ENCODE peak calls at places on chromosomes 2 and 18, in six cellular contexts. H is dorsolateral prefrontal cortex, Z is NCI-H1092 treated with DMSO at 0.1 percent for 48 hours, V is epithelial cell of esophagus, N is GM12892, U is AG04450. J is an unnamed sample.

GRCh38 chr2:197600306-197600705 is 75.1 kb downstream of the RFTN2 start:
- DNase-seq in H (no peak), Z (no peak), V (no peak), N (no peak), U (no peak), J (no peak)

GRCh38 chr18:58668211-58668610 is 3.1 kb upstream of the MALT1 start:
- DNase-seq in H (no peak), Z (no peak), V (peak), N (no peak), U (no peak), J (no peak)

GRCh38 chr2:29811378-29811777 is 110.0 kb downstream of the ALK start:
- DNase-seq in H (no peak), Z (no peak), V (peak), N (no peak), U (no peak), J (no peak)

GRCh38 chr2:2931676-2932075 is 445.9 kb downstream of the EIPR1 start:
- DNase-seq in H (no peak), Z (no peak), V (no peak), N (no peak), U (no peak), J (no peak)

GRCh38 chr18:58856881-58857280 is 7.8 kb upstream of the ZNF532 start:
- DNase-seq in H (no peak), Z (no peak), V (peak), N (no peak), U (peak), J (no peak)

GRCh38 chr18:55384115-55384514 is 203.9 kb downstream of the TCF4 start:
- DNase-seq in H (no peak), Z (no peak), V (no peak), N (no peak), U (no peak), J (no peak)

GRCh38 chr2:84257871-84258270 is 201.2 kb downstream of the SUCLG1 start:
- DNase-seq in H (no peak), Z (peak), V (peak), N (no peak), U (no peak), J (no peak)

GRCh38 chr2:105118960-105119359 is 81.1 kb downstream of the MRPS9 start:
- DNase-seq in H (no peak), Z (no peak), V (no peak), N (no peak), U (no peak), J (no peak)

GRCh38 chr2:241007880-241008710 is 9.7 kb downstream of the SNED1 start:
- DNase-seq in H (no peak), Z (no peak), V (no peak), N (no peak), U (no peak), J (peak)

GRCh38 chr2:212387146-212387545 is 151.5 kb downstream of the ERBB4 start:
- DNase-seq in H (no peak), Z (no peak), V (no peak), N (no peak), U (no peak), J (no peak)

GRCh38 chr2:38702413-38702812 is 36.5 kb downstream of the GALM start:
- DNase-seq in H (no peak), Z (no peak), V (peak), N (no peak), U (peak), J (no peak)

GRCh38 chr2:19802088-19802806 is 99.5 kb downstream of the TTC32 start:
- DNase-seq in H (no peak), Z (no peak), V (no peak), N (no peak), U (no peak), J (no peak)

GRCh38 chr2:137507237-137507636 is 457.0 kb upstream of the HNMT start:
- DNase-seq in H (no peak), Z (no peak), V (no peak), N (no peak), U (no peak), J (no peak)

GRCh38 chr2:226891780-226892590 is 56.1 kb downstream of the RHBDD1 start:
- DNase-seq in H (no peak), Z (no peak), V (peak), N (no peak), U (peak), J (no peak)

GRCh38 chr2:172282944-172283343 is 144.4 kb upstream of the ITGA6 start:
- DNase-seq in H (no peak), Z (no peak), V (peak), N (no peak), U (peak), J (no peak)

GRCh38 chr2:72827495-72827894 is 1.7 kb upstream of the EXOC6B start:
- DNase-seq in H (no peak), Z (no peak), V (no peak), N (no peak), U (no peak), J (no peak)

GRCh38 chr2:10873790-10874437 is 37.8 kb upstream of the KCNF1 start:
- DNase-seq in H (no peak), Z (no peak), V (peak), N (no peak), U (no peak), J (no peak)

GRCh38 chr18:10878703-10879102 is 270.7 kb downstream of the PIEZO2 start:
- DNase-seq in H (no peak), Z (no peak), V (no peak), N (peak), U (no peak), J (no peak)

GRCh38 chr2:215736653-215737290 is 276.6 kb downstream of the MREG start:
- DNase-seq in H (no peak), Z (no peak), V (peak), N (no peak), U (no peak), J (no peak)

GRCh38 chr2:149540138-149540537 is 47.4 kb downstream of the MMADHC start:
- DNase-seq in H (no peak), Z (no peak), V (no peak), N (no peak), U (no peak), J (no peak)

GRCh38 chr18:54671291-54671881 is 80.3 kb downstream of the DYNAP start:
- DNase-seq in H (no peak), Z (peak), V (peak), N (no peak), U (no peak), J (no peak)

GRCh38 chr18:51867767-51868166 is 472.2 kb upstream of the DCC start:
- DNase-seq in H (no peak), Z (no peak), V (peak), N (no peak), U (no peak), J (no peak)

GRCh38 chr18:79780547-79780946 is 17.2 kb upstream of the KCNG2 start:
- DNase-seq in H (peak), Z (no peak), V (no peak), N (no peak), U (no peak), J (no peak)

GRCh38 chr2:2134037-2134436 is 197.0 kb downstream of the MYT1L start:
- DNase-seq in H (no peak), Z (no peak), V (no peak), N (no peak), U (no peak), J (no peak)

GRCh38 chr2:182618672-182619079 is 97.4 kb upstream of the DNAJC10 start:
- DNase-seq in H (no peak), Z (no peak), V (peak), N (no peak), U (no peak), J (no peak)

GRCh38 chr18:79506191-79507075 is 110.7 kb downstream of the NFATC1 start:
- DNase-seq in H (peak), Z (peak), V (no peak), N (no peak), U (no peak), J (no peak)

GRCh38 chr2:64831134-64831976 is 157.8 kb upstream of the SLC1A4 start:
- DNase-seq in H (peak), Z (peak), V (peak), N (peak), U (peak), J (peak)

GRCh38 chr2:239694487-239694886 is 293.7 kb upstream of the HDAC4 start:
- DNase-seq in H (no peak), Z (no peak), V (no peak), N (no peak), U (no peak), J (no peak)

GRCh38 chr2:200254788-200255187 is 51.7 kb upstream of the SPATS2L start:
- DNase-seq in H (no peak), Z (no peak), V (no peak), N (no peak), U (no peak), J (no peak)

GRCh38 chr2:176095421-176095820 is 2.9 kb downstream of the HOXD13 start:
- DNase-seq in H (no peak), Z (no peak), V (no peak), N (no peak), U (no peak), J (no peak)

GRCh38 chr2:158024288-158024898 is 77.3 kb upstream of the UPP2 start:
- DNase-seq in H (peak), Z (peak), V (peak), N (no peak), U (no peak), J (peak)

GRCh38 chr2:54545700-54546450 is 89.7 kb downstream of the SPTBN1 start:
- DNase-seq in H (no peak), Z (no peak), V (peak), N (no peak), U (no peak), J (no peak)

GRCh38 chr2:127091886-127092285 is 15.1 kb downstream of the BIN1 start:
- DNase-seq in H (no peak), Z (no peak), V (no peak), N (no peak), U (no peak), J (no peak)

GRCh38 chr2:17083902-17084301 is 418.3 kb upstream of the CYRIA start:
- DNase-seq in H (no peak), Z (peak), V (no peak), N (no peak), U (peak), J (no peak)

GRCh38 chr2:20356042-20356441 is 5.4 kb upstream of the PUM2 start:
- DNase-seq in H (no peak), Z (peak), V (peak), N (no peak), U (peak), J (no peak)

GRCh38 chr2:196635156-196635555 is 4.4 kb upstream of the CCDC150 start:
- DNase-seq in H (no peak), Z (no peak), V (no peak), N (no peak), U (no peak), J (no peak)

GRCh38 chr18:62788111-62788510 is 72.8 kb downstream of the PHLPP1 start:
- DNase-seq in H (no peak), Z (peak), V (no peak), N (no peak), U (no peak), J (no peak)

GRCh38 chr2:12806535-12806934 is 89.8 kb downstream of the TRIB2 start:
- DNase-seq in H (no peak), Z (no peak), V (no peak), N (no peak), U (no peak), J (no peak)

GRCh38 chr2:43293744-43294695 is 67.6 kb upstream of the ZFP36L2 start:
- DNase-seq in H (no peak), Z (no peak), V (peak), N (peak), U (peak), J (no peak)